ENCODE peak calls at places on chromosome 3, in four cellular contexts. G, O, T and D are unnamed samples.

GRCh38 chr3:106428565-106428994 is 559.8 kb upstream of the CBLB start:
- DNase-seq in G (peak), O (no peak), T (peak), D (peak)

GRCh38 chr3:15795563-15796308 is 2.0 kb downstream of the ANKRD28 start:
- DNase-seq in G (peak), O (no peak), T (peak), D (peak)

GRCh38 chr3:60812544-60812943 is 438.7 kb downstream of the FHIT start:
- DNase-seq in G (no peak), O (no peak), T (no peak), D (no peak)

GRCh38 chr3:1294566-1294965 is 201.7 kb downstream of the CNTN6 start:
- DNase-seq in G (no peak), O (no peak), T (no peak), D (no peak)

GRCh38 chr3:149970716-149971402 is at the start of gene PFN2:
- DNase-seq in G (peak), O (peak), T (peak), D (peak)

GRCh38 chr3:184540777-184541681 is 20.6 kb upstream of the EPHB3 start:
- DNase-seq in G (peak), O (peak), T (peak), D (peak)

GRCh38 chr3:113214917-113215595 is 3.7 kb downstream of the BOC start:
- DNase-seq in G (no peak), O (no peak), T (no peak), D (no peak)

GRCh38 chr3:197456271-197457091 is 99.3 kb downstream of the BDH1 start:
- DNase-seq in G (peak), O (no peak), T (peak), D (peak)

GRCh38 chr3:126569390-126569975 is 10.8 kb upstream of the C3orf22 start:
- DNase-seq in G (no peak), O (no peak), T (no peak), D (no peak)

GRCh38 chr3:16609927-16610580 is 4.8 kb upstream of the DAZL start:
- DNase-seq in G (no peak), O (no peak), T (peak), D (peak)

GRCh38 chr3:44883999-44884431 is 9.6 kb downstream of the TGM4 start:
- DNase-seq in G (peak), O (peak), T (peak), D (peak)

GRCh38 chr3:140251678-140252077 is 316.7 kb downstream of the CLSTN2 start:
- DNase-seq in G (no peak), O (no peak), T (no peak), D (no peak)

GRCh38 chr3:128710816-128711433 is 15.1 kb upstream of the RAB7A start:
- DNase-seq in G (no peak), O (no peak), T (no peak), D (peak)

GRCh38 chr3:147407107-147407494 is 758 bp upstream of the ZIC4 start:
- DNase-seq in G (no peak), O (no peak), T (no peak), D (no peak)

GRCh38 chr3:123151251-123151705 is 50.5 kb upstream of the SEC22A start:
- DNase-seq in G (no peak), O (no peak), T (no peak), D (no peak)

GRCh38 chr3:151305081-151305777 is 11.4 kb downstream of the GPR87 start:
- DNase-seq in G (peak), O (no peak), T (no peak), D (peak)

GRCh38 chr3:70064194-70064787 is 64.8 kb downstream of the SAMMSON start:
- DNase-seq in G (peak), O (no peak), T (peak), D (no peak)

GRCh38 chr3:194766845-194767244 is 81.2 kb downstream of the FAM43A start:
- DNase-seq in G (no peak), O (no peak), T (no peak), D (no peak)

GRCh38 chr3:86951343-86951742 is 39.6 kb downstream of the VGLL3 start:
- DNase-seq in G (no peak), O (no peak), T (no peak), D (peak)

GRCh38 chr3:45960289-45960688 is 17.0 kb downstream of the CXCR6 start:
- DNase-seq in G (no peak), O (no peak), T (no peak), D (no peak)

GRCh38 chr3:59593380-59593779 is 543.6 kb upstream of the CFAP20DC start:
- DNase-seq in G (no peak), O (no peak), T (no peak), D (no peak)